ENCODE peak calls at places on chromosomes 13 and 19, in nine cellular contexts. One of them, this sample, is unnamed.

GRCh38 chr13:27401210-27401609 is 23.2 kb upstream of the GTF3A start:
- DNase-seq in CD8-positive, alpha-beta memory T cell: no peak
- DNase-seq in fibroblast of mammary gland: no peak
- DNase-seq in iPS-NIHi11: no peak
- DNase-seq in HCEC 1CT: no peak
- DNase-seq in T-helper 2 cell: no peak
- DNase-seq in keratinocyte: no peak
- DNase-seq in posterior cingulate gyrus: no peak
- DNase-seq in HS-27A: no peak
- DNase-seq in this sample: no peak

GRCh38 chr19:4103073-4103418 is 20.9 kb downstream of the MAP2K2 start:
- DNase-seq in HCEC 1CT: no peak
- DNase-seq in HS-27A: no peak
- DNase-seq in iPS-NIHi11: no peak
- DNase-seq in T-helper 2 cell: peak; percentile 34
- DNase-seq in fibroblast of mammary gland: peak; percentile 32
- DNase-seq in keratinocyte: no peak
- DNase-seq in posterior cingulate gyrus: no peak
- DNase-seq in CD8-positive, alpha-beta memory T cell: no peak
- DNase-seq in this sample: no peak

GRCh38 chr19:2282062-2282861 is at the start of gene PEAK3:
- DNase-seq in HS-27A: no peak
- DNase-seq in fibroblast of mammary gland: no peak
- DNase-seq in HCEC 1CT: no peak
- DNase-seq in CD8-positive, alpha-beta memory T cell: no peak
- DNase-seq in T-helper 2 cell: peak; percentile 46
- DNase-seq in iPS-NIHi11: peak; percentile 75
- DNase-seq in posterior cingulate gyrus: no peak
- DNase-seq in keratinocyte: no peak
- DNase-seq in this sample: no peak

GRCh38 chr19:35436477-35437141 is 11.4 kb upstream of the FFAR2 start:
- DNase-seq in T-helper 2 cell: peak; percentile 16
- DNase-seq in HS-27A: no peak
- DNase-seq in HCEC 1CT: peak; percentile 12
- DNase-seq in CD8-positive, alpha-beta memory T cell: no peak
- DNase-seq in keratinocyte: no peak
- DNase-seq in fibroblast of mammary gland: peak; percentile 48
- DNase-seq in posterior cingulate gyrus: no peak
- DNase-seq in iPS-NIHi11: no peak
- DNase-seq in this sample: no peak

GRCh38 chr13:101655435-101655834 is 203.0 kb downstream of the ITGBL1 start:
- DNase-seq in keratinocyte: no peak
- DNase-seq in posterior cingulate gyrus: no peak
- DNase-seq in T-helper 2 cell: no peak
- DNase-seq in HCEC 1CT: no peak
- DNase-seq in fibroblast of mammary gland: no peak
- DNase-seq in iPS-NIHi11: no peak
- DNase-seq in CD8-positive, alpha-beta memory T cell: no peak
- DNase-seq in HS-27A: no peak
- DNase-seq in this sample: no peak

GRCh38 chr13:96662036-96662435 is 332.2 kb downstream of the OXGR1 start:
- DNase-seq in HCEC 1CT: peak; percentile 44
- DNase-seq in fibroblast of mammary gland: peak; percentile 53
- DNase-seq in HS-27A: no peak
- DNase-seq in iPS-NIHi11: no peak
- DNase-seq in T-helper 2 cell: no peak
- DNase-seq in keratinocyte: no peak
- DNase-seq in CD8-positive, alpha-beta memory T cell: no peak
- DNase-seq in posterior cingulate gyrus: no peak
- DNase-seq in this sample: no peak

GRCh38 chr19:48672994-48673393 is at the start of gene NTN5:
- DNase-seq in CD8-positive, alpha-beta memory T cell: no peak
- DNase-seq in T-helper 2 cell: no peak
- DNase-seq in iPS-NIHi11: no peak
- DNase-seq in HS-27A: no peak
- DNase-seq in keratinocyte: no peak
- DNase-seq in HCEC 1CT: no peak
- DNase-seq in posterior cingulate gyrus: no peak
- DNase-seq in fibroblast of mammary gland: no peak
- DNase-seq in this sample: no peak

GRCh38 chr19:14147797-14148605 is 11.6 kb upstream of the ASF1B start:
- DNase-seq in CD8-positive, alpha-beta memory T cell: no peak
- DNase-seq in posterior cingulate gyrus: peak; percentile 71
- DNase-seq in HCEC 1CT: peak; percentile 35
- DNase-seq in HS-27A: no peak
- DNase-seq in fibroblast of mammary gland: peak; percentile 59
- DNase-seq in T-helper 2 cell: peak; percentile 61
- DNase-seq in iPS-NIHi11: peak; percentile 86
- DNase-seq in keratinocyte: no peak
- DNase-seq in this sample: no peak

GRCh38 chr13:80029170-80029569 is 311.8 kb downstream of the SPRY2 start:
- DNase-seq in iPS-NIHi11: no peak
- DNase-seq in T-helper 2 cell: no peak
- DNase-seq in CD8-positive, alpha-beta memory T cell: no peak
- DNase-seq in HS-27A: no peak
- DNase-seq in fibroblast of mammary gland: no peak
- DNase-seq in keratinocyte: no peak
- DNase-seq in posterior cingulate gyrus: no peak
- DNase-seq in HCEC 1CT: no peak
- DNase-seq in this sample: no peak

GRCh38 chr13:101845501-101846012 is 393.1 kb downstream of the ITGBL1 start:
- DNase-seq in CD8-positive, alpha-beta memory T cell: no peak
- DNase-seq in HCEC 1CT: no peak
- DNase-seq in fibroblast of mammary gland: peak; percentile 1
- DNase-seq in keratinocyte: no peak
- DNase-seq in T-helper 2 cell: no peak
- DNase-seq in iPS-NIHi11: no peak
- DNase-seq in posterior cingulate gyrus: no peak
- DNase-seq in HS-27A: peak; percentile 22
- DNase-seq in this sample: no peak

GRCh38 chr19:45001087-45001739 is at the start of gene RELB:
- DNase-seq in keratinocyte: peak; percentile 32
- DNase-seq in HCEC 1CT: peak; percentile 82
- DNase-seq in posterior cingulate gyrus: peak; percentile 90
- DNase-seq in fibroblast of mammary gland: peak; percentile 78
- DNase-seq in iPS-NIHi11: peak; percentile 99
- DNase-seq in HS-27A: peak; percentile 45
- DNase-seq in CD8-positive, alpha-beta memory T cell: peak; percentile 97
- DNase-seq in T-helper 2 cell: peak; percentile 92
- DNase-seq in this sample: no peak

GRCh38 chr13:95164830-95165229 is 136.4 kb downstream of the ABCC4 start:
- DNase-seq in HS-27A: no peak
- DNase-seq in fibroblast of mammary gland: no peak
- DNase-seq in iPS-NIHi11: no peak
- DNase-seq in HCEC 1CT: no peak
- DNase-seq in keratinocyte: no peak
- DNase-seq in posterior cingulate gyrus: no peak
- DNase-seq in CD8-positive, alpha-beta memory T cell: no peak
- DNase-seq in T-helper 2 cell: no peak
- DNase-seq in this sample: no peak

GRCh38 chr13:32824061-32824460 is 192.2 kb upstream of the KL start:
- DNase-seq in posterior cingulate gyrus: no peak
- DNase-seq in HS-27A: no peak
- DNase-seq in CD8-positive, alpha-beta memory T cell: no peak
- DNase-seq in keratinocyte: no peak
- DNase-seq in T-helper 2 cell: no peak
- DNase-seq in fibroblast of mammary gland: no peak
- DNase-seq in HCEC 1CT: no peak
- DNase-seq in iPS-NIHi11: no peak
- DNase-seq in this sample: no peak

GRCh38 chr19:53102701-53103140 is 501 bp downstream of the ZNF160 start:
- DNase-seq in posterior cingulate gyrus: peak; percentile 12
- DNase-seq in HCEC 1CT: peak; percentile 26
- DNase-seq in HS-27A: peak; percentile 11
- DNase-seq in iPS-NIHi11: peak; percentile 54
- DNase-seq in keratinocyte: no peak
- DNase-seq in CD8-positive, alpha-beta memory T cell: peak; percentile 12
- DNase-seq in fibroblast of mammary gland: peak; percentile 32
- DNase-seq in T-helper 2 cell: peak; percentile 76
- DNase-seq in this sample: no peak

GRCh38 chr19:7450243-7451223 is 38.3 kb downstream of the PEX11G start:
- DNase-seq in fibroblast of mammary gland: peak; percentile 44
- DNase-seq in keratinocyte: peak; percentile 41
- DNase-seq in iPS-NIHi11: no peak
- DNase-seq in CD8-positive, alpha-beta memory T cell: no peak
- DNase-seq in posterior cingulate gyrus: no peak
- DNase-seq in T-helper 2 cell: peak; percentile 86
- DNase-seq in HCEC 1CT: no peak
- DNase-seq in HS-27A: no peak
- DNase-seq in this sample: no peak

GRCh38 chr13:99386495-99386894 is 79.3 kb upstream of the GPR183 start:
- DNase-seq in HS-27A: no peak
- DNase-seq in keratinocyte: no peak
- DNase-seq in posterior cingulate gyrus: no peak
- DNase-seq in HCEC 1CT: no peak
- DNase-seq in iPS-NIHi11: no peak
- DNase-seq in CD8-positive, alpha-beta memory T cell: no peak
- DNase-seq in T-helper 2 cell: no peak
- DNase-seq in fibroblast of mammary gland: no peak
- DNase-seq in this sample: no peak

GRCh38 chr13:95833713-95834112 is 156.8 kb downstream of the DNAJC3 start:
- DNase-seq in iPS-NIHi11: peak; percentile 9
- DNase-seq in posterior cingulate gyrus: no peak
- DNase-seq in keratinocyte: no peak
- DNase-seq in CD8-positive, alpha-beta memory T cell: no peak
- DNase-seq in fibroblast of mammary gland: peak; percentile 46
- DNase-seq in T-helper 2 cell: no peak
- DNase-seq in HCEC 1CT: peak; percentile 44
- DNase-seq in HS-27A: no peak
- DNase-seq in this sample: no peak